ENCODE peak calls at places on chromosome 4, in eight cellular contexts. One of them, this sample, is unnamed. For H3K4me1, the result is how much of the 10 kb centered on the place peaks cover.

GRCh38 chr4:101621120-101621519 is 169.4 kb upstream of the BANK1 start:
- DNase-seq in breast epithelium: no peak
- DNase-seq in adrenal gland: no peak
- DNase-seq in HCT116: no peak
- DNase-seq in ovary: no peak
- DNase-seq in gastrocnemius medialis: no peak
- DNase-seq in body of pancreas: no peak
- DNase-seq in A549: no peak
- DNase-seq in this sample: no peak

GRCh38 chr4:131296192-131296591 is 1852.9 kb upstream of the PCDH10 start:
- DNase-seq in adrenal gland: no peak
- DNase-seq in breast epithelium: no peak
- DNase-seq in gastrocnemius medialis: no peak
- DNase-seq in body of pancreas: no peak
- DNase-seq in A549: no peak
- DNase-seq in HCT116: no peak
- DNase-seq in ovary: no peak
- DNase-seq in this sample: no peak

GRCh38 chr4:67332627-67333026 is 212.7 kb downstream of the CENPC start:
- DNase-seq in HCT116: no peak
- DNase-seq in adrenal gland: no peak
- DNase-seq in A549: no peak
- DNase-seq in body of pancreas: no peak
- DNase-seq in breast epithelium: no peak
- DNase-seq in gastrocnemius medialis: no peak
- DNase-seq in ovary: no peak
- DNase-seq in this sample: no peak

GRCh38 chr4:183110244-183110643 is 11.2 kb downstream of the WWC2 start:
- DNase-seq in adrenal gland: no peak
- DNase-seq in A549: no peak
- DNase-seq in ovary: no peak
- DNase-seq in breast epithelium: no peak
- DNase-seq in body of pancreas: no peak
- DNase-seq in gastrocnemius medialis: no peak
- DNase-seq in HCT116: no peak
- DNase-seq in this sample: no peak

GRCh38 chr4:68267433-68267944 is 22.0 kb upstream of the TMPRSS11B start:
- DNase-seq in HCT116: no peak
- DNase-seq in gastrocnemius medialis: no peak
- DNase-seq in ovary: no peak
- DNase-seq in breast epithelium: no peak
- DNase-seq in adrenal gland: no peak
- DNase-seq in body of pancreas: no peak
- DNase-seq in A549: no peak
- DNase-seq in this sample: no peak

GRCh38 chr4:87567191-87567590 is 38.0 kb upstream of the SPARCL1 start:
- DNase-seq in HCT116: no peak
- DNase-seq in body of pancreas: no peak
- DNase-seq in adrenal gland: no peak
- DNase-seq in ovary: no peak
- DNase-seq in A549: no peak
- DNase-seq in breast epithelium: no peak
- DNase-seq in gastrocnemius medialis: no peak
- DNase-seq in this sample: no peak

GRCh38 chr4:91448668-91449330 is 855.0 kb upstream of the GRID2 start:
- DNase-seq in gastrocnemius medialis: no peak
- DNase-seq in HCT116: peak
- DNase-seq in A549: no peak
- DNase-seq in breast epithelium: no peak
- DNase-seq in ovary: no peak
- DNase-seq in body of pancreas: no peak
- DNase-seq in adrenal gland: no peak
- DNase-seq in this sample: no peak

GRCh38 chr4:128768373-128768996 is 41.0 kb upstream of the JADE1 start:
- DNase-seq in body of pancreas: no peak
- DNase-seq in HCT116: no peak
- DNase-seq in breast epithelium: no peak
- DNase-seq in adrenal gland: peak
- DNase-seq in ovary: no peak
- DNase-seq in A549: no peak
- DNase-seq in gastrocnemius medialis: no peak
- DNase-seq in this sample: no peak

GRCh38 chr4:52106701-52107100 is 55.6 kb downstream of the SPATA18 start:
- DNase-seq in breast epithelium: no peak
- DNase-seq in ovary: no peak
- DNase-seq in adrenal gland: no peak
- DNase-seq in gastrocnemius medialis: no peak
- DNase-seq in A549: no peak
- DNase-seq in HCT116: no peak
- DNase-seq in body of pancreas: no peak
- DNase-seq in this sample: no peak

GRCh38 chr4:1658581-1658980 is 25.5 kb downstream of the FAM53A start:
- DNase-seq in body of pancreas: no peak
- DNase-seq in gastrocnemius medialis: no peak
- DNase-seq in A549: no peak
- DNase-seq in breast epithelium: no peak
- DNase-seq in ovary: no peak
- DNase-seq in HCT116: no peak
- DNase-seq in adrenal gland: no peak
- DNase-seq in this sample: no peak

GRCh38 chr4:77538144-77538543 is 67.5 kb upstream of the CXCL13 start:
- DNase-seq in breast epithelium: no peak
- DNase-seq in adrenal gland: no peak
- DNase-seq in HCT116: peak
- DNase-seq in body of pancreas: no peak
- DNase-seq in ovary: no peak
- DNase-seq in A549: peak
- DNase-seq in gastrocnemius medialis: no peak
- DNase-seq in this sample: no peak

GRCh38 chr4:48898733-48899431 is 7.7 kb downstream of the OCIAD2 start:
- DNase-seq in body of pancreas: no peak
- DNase-seq in gastrocnemius medialis: no peak
- DNase-seq in adrenal gland: no peak
- DNase-seq in breast epithelium: no peak
- DNase-seq in ovary: no peak
- DNase-seq in HCT116: no peak
- DNase-seq in A549: no peak
- DNase-seq in this sample: no peak

GRCh38 chr4:13703096-13703495 is 75.6 kb upstream of the BOD1L1 start:
- DNase-seq in body of pancreas: no peak
- DNase-seq in adrenal gland: no peak
- DNase-seq in A549: no peak
- DNase-seq in ovary: no peak
- DNase-seq in gastrocnemius medialis: no peak
- DNase-seq in breast epithelium: no peak
- DNase-seq in HCT116: no peak
- DNase-seq in this sample: no peak

GRCh38 chr4:74932832-74933561 is at the start of gene PARM1:
- DNase-seq in HCT116: peak
- DNase-seq in body of pancreas: peak
- DNase-seq in adrenal gland: peak
- DNase-seq in A549: peak
- DNase-seq in gastrocnemius medialis: peak
- DNase-seq in ovary: peak
- DNase-seq in breast epithelium: peak
- DNase-seq in this sample: peak

GRCh38 chr4:115873048-115873447 is 759.6 kb upstream of the NDST4 start:
- DNase-seq in breast epithelium: no peak
- DNase-seq in gastrocnemius medialis: no peak
- DNase-seq in ovary: no peak
- DNase-seq in adrenal gland: no peak
- DNase-seq in A549: no peak
- DNase-seq in body of pancreas: no peak
- DNase-seq in HCT116: no peak
- DNase-seq in this sample: no peak

GRCh38 chr4:144738649-144739048 is 92.7 kb downstream of the HHIP start:
- DNase-seq in breast epithelium: no peak
- DNase-seq in adrenal gland: no peak
- DNase-seq in gastrocnemius medialis: no peak
- DNase-seq in A549: no peak
- DNase-seq in body of pancreas: no peak
- DNase-seq in ovary: no peak
- DNase-seq in HCT116: no peak
- DNase-seq in this sample: no peak

GRCh38 chr4:122329876-122330595 is 48.8 kb upstream of the ADAD1 start:
- DNase-seq in gastrocnemius medialis: no peak
- DNase-seq in HCT116: no peak
- DNase-seq in A549: no peak
- DNase-seq in adrenal gland: no peak
- DNase-seq in ovary: no peak
- DNase-seq in body of pancreas: no peak
- DNase-seq in breast epithelium: no peak
- DNase-seq in this sample: no peak

GRCh38 chr4:152374606-152375285 is 161.1 kb downstream of the FBXW7 start:
- DNase-seq in HCT116: no peak
- DNase-seq in adrenal gland: no peak
- DNase-seq in A549: no peak
- DNase-seq in breast epithelium: no peak
- DNase-seq in body of pancreas: no peak
- DNase-seq in gastrocnemius medialis: no peak
- DNase-seq in ovary: no peak
- DNase-seq in this sample: no peak

GRCh38 chr4:89685690-89686089 is 151.3 kb downstream of the SNCA start:
- DNase-seq in body of pancreas: no peak
- DNase-seq in gastrocnemius medialis: no peak
- DNase-seq in ovary: no peak
- DNase-seq in breast epithelium: no peak
- DNase-seq in A549: no peak
- DNase-seq in HCT116: no peak
- DNase-seq in adrenal gland: no peak
- DNase-seq in this sample: no peak

GRCh38 chr4:89156515-89156914 is 45.2 kb downstream of the TIGD2 start:
- DNase-seq in body of pancreas: no peak
- DNase-seq in ovary: no peak
- DNase-seq in gastrocnemius medialis: no peak
- DNase-seq in adrenal gland: no peak
- DNase-seq in breast epithelium: no peak
- DNase-seq in HCT116: no peak
- DNase-seq in A549: no peak
- DNase-seq in this sample: no peak

GRCh38 chr4:15551740-15552446 is 82.2 kb downstream of the CC2D2A start:
- DNase-seq in body of pancreas: no peak
- DNase-seq in adrenal gland: no peak
- DNase-seq in breast epithelium: no peak
- DNase-seq in ovary: no peak
- DNase-seq in A549: no peak
- DNase-seq in gastrocnemius medialis: no peak
- DNase-seq in HCT116: no peak
- DNase-seq in this sample: no peak

GRCh38 chr4:2378408-2378807 is 40.0 kb downstream of the ZFYVE28 start:
- DNase-seq in HCT116: no peak
- DNase-seq in A549: no peak
- DNase-seq in ovary: no peak
- DNase-seq in adrenal gland: no peak
- DNase-seq in gastrocnemius medialis: no peak
- DNase-seq in body of pancreas: no peak
- DNase-seq in breast epithelium: no peak
- DNase-seq in this sample: no peak

GRCh38 chr4:66266035-66266434 is 595.7 kb upstream of the EPHA5 start:
- DNase-seq in gastrocnemius medialis: no peak
- DNase-seq in breast epithelium: no peak
- DNase-seq in ovary: no peak
- DNase-seq in A549: no peak
- DNase-seq in HCT116: no peak
- DNase-seq in body of pancreas: no peak
- DNase-seq in adrenal gland: no peak
- DNase-seq in this sample: no peak

GRCh38 chr4:169256101-169256612 is 14.6 kb downstream of the SH3RF1 start:
- DNase-seq in gastrocnemius medialis: no peak
- DNase-seq in adrenal gland: no peak
- DNase-seq in HCT116: no peak
- DNase-seq in breast epithelium: no peak
- DNase-seq in A549: no peak
- DNase-seq in body of pancreas: no peak
- DNase-seq in ovary: no peak
- DNase-seq in this sample: no peak
- H3K4me1 ChIP-seq in gastrocnemius medialis: under half
- H3K4me1 ChIP-seq in adrenal gland: half or more
- H3K4me1 ChIP-seq in HCT116: half or more
- H3K4me1 ChIP-seq in breast epithelium: under half
- H3K4me1 ChIP-seq in A549: half or more
- H3K4me1 ChIP-seq in body of pancreas: half or more
- H3K4me1 ChIP-seq in ovary: under half
- H3K4me1 ChIP-seq in this sample: half or more

GRCh38 chr4:113761682-113762060 is at the start of gene CAMK2D:
- DNase-seq in body of pancreas: peak
- DNase-seq in A549: peak
- DNase-seq in gastrocnemius medialis: peak
- DNase-seq in breast epithelium: peak
- DNase-seq in HCT116: peak
- DNase-seq in adrenal gland: peak
- DNase-seq in ovary: peak
- DNase-seq in this sample: peak
- TF ChIP-seq POLR2A in body of pancreas: no peak
- TF ChIP-seq POLR2A in A549: peak
- TF ChIP-seq POLR2A in gastrocnemius medialis: no peak
- TF ChIP-seq POLR2A in breast epithelium: peak
- TF ChIP-seq POLR2A in HCT116: no peak
- TF ChIP-seq POLR2A in adrenal gland: peak
- TF ChIP-seq POLR2A in ovary: peak
- TF ChIP-seq POLR2A in this sample: no peak

GRCh38 chr4:163592207-163592606 is 97.7 kb downstream of the TMA16 start:
- DNase-seq in breast epithelium: no peak
- DNase-seq in body of pancreas: no peak
- DNase-seq in A549: no peak
- DNase-seq in ovary: no peak
- DNase-seq in HCT116: no peak
- DNase-seq in adrenal gland: no peak
- DNase-seq in gastrocnemius medialis: no peak
- DNase-seq in this sample: no peak
- H3K4me1 ChIP-seq in breast epithelium: under half
- H3K4me1 ChIP-seq in body of pancreas: under half
- H3K4me1 ChIP-seq in A549: under half
- H3K4me1 ChIP-seq in ovary: under half
- H3K4me1 ChIP-seq in HCT116: under half
- H3K4me1 ChIP-seq in adrenal gland: under half
- H3K4me1 ChIP-seq in gastrocnemius medialis: under half
- H3K4me1 ChIP-seq in this sample: under half

DNA sequence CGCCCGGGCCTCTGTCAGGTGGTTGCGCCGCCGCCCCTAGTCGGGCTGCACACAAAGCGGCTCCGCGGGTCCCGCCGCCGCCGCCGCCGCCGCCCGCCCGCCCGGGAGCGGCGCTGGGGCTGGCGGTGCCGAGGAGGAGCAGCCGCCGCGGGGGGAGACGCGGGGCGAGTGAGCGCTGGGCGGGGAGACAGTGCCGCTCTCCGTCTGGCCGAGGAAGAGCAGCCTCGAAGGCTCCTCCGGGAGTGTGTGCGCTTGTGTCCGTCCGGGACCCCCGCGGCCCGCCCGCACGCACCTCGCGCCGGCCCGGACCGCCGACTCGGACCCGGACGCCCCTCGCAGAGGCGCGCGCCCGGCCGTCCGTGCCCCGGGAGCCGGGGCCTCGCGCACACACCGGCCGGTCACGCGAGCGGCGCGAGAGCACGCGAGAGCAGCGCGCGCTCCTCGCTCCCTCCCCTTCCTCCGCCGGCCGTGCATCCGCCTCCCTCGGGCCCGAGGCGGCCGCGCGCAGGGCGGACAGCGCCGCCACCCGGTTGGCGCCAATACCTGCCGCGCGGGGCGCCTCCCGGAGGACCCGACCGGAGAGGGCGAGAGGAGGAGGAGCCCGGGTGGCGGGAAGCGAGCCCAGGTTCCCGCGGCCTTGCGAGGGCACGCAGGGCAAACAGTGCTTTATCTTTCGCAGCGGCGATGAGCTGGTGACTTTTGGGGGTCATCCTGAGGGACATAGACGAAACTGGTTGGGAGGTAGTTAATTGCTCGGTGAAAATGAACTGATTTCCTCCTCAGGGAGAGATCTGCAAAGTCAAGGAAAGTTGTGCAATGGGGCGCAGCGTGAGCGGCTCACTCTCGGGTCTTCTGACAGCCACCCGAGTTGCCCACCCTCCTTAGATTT is at the start of gene PDS5A:
- DNase-seq in ovary: peak
- DNase-seq in body of pancreas: peak
- DNase-seq in adrenal gland: peak
- DNase-seq in gastrocnemius medialis: peak
- DNase-seq in HCT116: peak
- DNase-seq in A549: peak
- DNase-seq in breast epithelium: peak
- DNase-seq in this sample: peak
- TF ChIP-seq POLR2A in ovary: peak
- TF ChIP-seq POLR2A in body of pancreas: no peak
- TF ChIP-seq POLR2A in adrenal gland: peak
- TF ChIP-seq POLR2A in gastrocnemius medialis: peak
- TF ChIP-seq POLR2A in HCT116: peak
- TF ChIP-seq POLR2A in A549: peak
- TF ChIP-seq POLR2A in breast epithelium: no peak
- TF ChIP-seq POLR2A in this sample: peak